ENCODE peak calls at places on chromosome 12, in eight cellular contexts. G is glutamatergic neuron, V is hepatocyte, K is Calu3, F is nephron progenitor cell, I is cardiac muscle cell, Z is NCI-H2107, M is T-helper 17 cell. C is an unnamed sample.

GRCh38 chr12:22880331-22880730 is 255.4 kb downstream of the ETNK1 start:
- DNase-seq in K (no peak), V (no peak), I (no peak), Z (no peak), M (no peak), G (no peak), F (no peak), C (no peak)

GRCh38 chr12:56387152-56387551 is 24.5 kb upstream of the APOF start:
- DNase-seq in V (no peak), I (no peak), F (peak), K (no peak), G (no peak), M (no peak), Z (no peak), C (no peak)

GRCh38 chr12:2395352-2395977 is 342.7 kb downstream of the CACNA1C start:
- DNase-seq in M (no peak), F (peak), G (peak), I (peak), V (peak), Z (no peak), K (peak), C (peak)

GRCh38 chr12:37672655-37673260 is 643.8 kb upstream of the ALG10B start:
- DNase-seq in K (no peak), V (no peak), M (no peak), Z (no peak), G (no peak), I (no peak), F (no peak), C (no peak)

GRCh38 chr12:93571360-93571853 is 1.1 kb upstream of the SOCS2 start:
- DNase-seq in Z (no peak), F (peak), G (peak), I (peak), V (peak), M (peak), K (peak), C (peak)

GRCh38 chr12:29725587-29726320 is 58.0 kb downstream of the TMTC1 start:
- DNase-seq in G (peak), M (no peak), I (no peak), F (peak), Z (peak), V (peak), K (no peak), C (no peak)

GRCh38 chr12:68119724-68120211 is 39.8 kb downstream of the IFNG start:
- DNase-seq in M (no peak), F (no peak), G (no peak), V (no peak), K (no peak), Z (no peak), I (no peak), C (peak)

GRCh38 chr12:24780969-24781368 is 167.9 kb downstream of the BCAT1 start:
- DNase-seq in G (no peak), M (no peak), F (no peak), Z (no peak), V (no peak), K (no peak), I (no peak), C (no peak)

GRCh38 chr12:129821964-129822363 is 81.9 kb downstream of the TMEM132D start:
- DNase-seq in K (no peak), M (no peak), F (no peak), V (no peak), Z (no peak), G (no peak), I (no peak), C (no peak)

GRCh38 chr12:2163172-2163927 is 110.6 kb downstream of the CACNA1C start:
- DNase-seq in I (peak), Z (no peak), V (peak), M (no peak), K (peak), G (no peak), F (no peak), C (no peak)

GRCh38 chr12:131493068-131493826 is 217.6 kb upstream of the SFSWAP start:
- DNase-seq in K (no peak), I (no peak), V (no peak), Z (no peak), M (no peak), G (no peak), F (no peak), C (peak)

GRCh38 chr12:95204141-95204866 is 13.0 kb downstream of the FGD6 start:
- DNase-seq in M (no peak), I (peak), V (peak), G (no peak), Z (no peak), F (no peak), K (peak), C (no peak)

GRCh38 chr12:6915023-6915788 is 826 bp downstream of the ENO2 start:
- DNase-seq in G (peak), F (peak), I (peak), K (no peak), Z (no peak), V (no peak), M (no peak), C (no peak)

GRCh38 chr12:104890463-104891096 is 67.5 kb downstream of the SLC41A2 start:
- DNase-seq in F (no peak), Z (no peak), M (no peak), V (no peak), K (no peak), G (no peak), I (no peak), C (no peak)

GRCh38 chr12:93571854-93572711 is at the start of gene SOCS2:
- DNase-seq in G (peak), M (peak), K (peak), V (peak), Z (no peak), F (peak), I (peak), C (peak)

GRCh38 chr12:109844983-109845841 is 12.0 kb upstream of the TRPV4 start:
- DNase-seq in M (peak), F (peak), K (peak), Z (peak), G (peak), V (peak), I (peak), C (peak)

GRCh38 chr12:40253936-40254335 is 29.1 kb downstream of the LRRK2 start:
- DNase-seq in I (no peak), M (no peak), K (no peak), G (no peak), V (no peak), F (no peak), Z (no peak), C (no peak)

GRCh38 chr12:49535921-49536525 is 2.8 kb upstream of the KCNH3 start:
- DNase-seq in V (no peak), Z (no peak), G (no peak), M (no peak), F (no peak), K (no peak), I (no peak), C (peak)

GRCh38 chr12:108804361-108804949 is 52.9 kb downstream of the SSH1 start:
- DNase-seq in K (no peak), M (no peak), G (no peak), V (peak), I (peak), F (no peak), Z (no peak), C (no peak)

GRCh38 chr12:6632026-6632978 is 3.5 kb downstream of the LPAR5 start:
- DNase-seq in M (no peak), G (no peak), V (peak), I (no peak), F (no peak), K (no peak), Z (no peak), C (peak)

GRCh38 chr12:647713-648085 is 15.5 kb downstream of the NINJ2 start:
- DNase-seq in I (no peak), Z (no peak), K (no peak), M (no peak), V (no peak), G (no peak), F (no peak), C (no peak)

GRCh38 chr12:68319988-68320623 is 12.1 kb downstream of the MDM1 start:
- DNase-seq in V (peak), G (no peak), K (no peak), M (no peak), Z (no peak), F (no peak), I (no peak), C (no peak)

GRCh38 chr12:58503731-58504520 is 416.4 kb downstream of the LRIG3 start:
- DNase-seq in F (no peak), K (no peak), I (no peak), V (no peak), G (no peak), Z (no peak), M (no peak), C (no peak)

GRCh38 chr12:93223440-93224426 is 154.0 kb upstream of the NUDT4 start:
- DNase-seq in K (peak), V (peak), M (no peak), Z (no peak), I (no peak), F (no peak), G (no peak), C (no peak)

GRCh38 chr12:123958462-123958861 is 14.2 kb downstream of the CCDC92 start:
- DNase-seq in F (no peak), M (no peak), I (peak), K (no peak), V (no peak), G (no peak), Z (no peak), C (no peak)

GRCh38 chr12:122067966-122068365 is 10.6 kb upstream of the MLXIP start:
- DNase-seq in I (no peak), G (no peak), M (no peak), V (no peak), K (no peak), F (no peak), Z (no peak), C (peak)

GRCh38 chr12:33044447-33044846 is 147.9 kb upstream of the PKP2 start:
- DNase-seq in M (no peak), I (no peak), Z (no peak), F (no peak), K (no peak), G (no peak), V (no peak), C (no peak)

GRCh38 chr12:45648070-45648469 is 81.4 kb upstream of the ARID2 start:
- DNase-seq in Z (no peak), I (no peak), F (no peak), M (no peak), K (no peak), G (no peak), V (peak), C (no peak)

GRCh38 chr12:11713202-11713601 is 63.7 kb downstream of the ETV6 start:
- DNase-seq in I (no peak), M (no peak), G (no peak), Z (no peak), V (no peak), K (no peak), F (no peak), C (no peak)

GRCh38 chr12:92778525-92778924 is 75.7 kb downstream of the PLEKHG7 start:
- DNase-seq in G (no peak), K (no peak), M (no peak), I (no peak), F (no peak), Z (no peak), V (no peak), C (no peak)

GRCh38 chr12:67647547-67648305 is 819 bp upstream of the DYRK2 start:
- DNase-seq in M (peak), G (peak), K (peak), V (peak), I (peak), F (peak), Z (peak), C (peak)

GRCh38 chr12:88141425-88141773 is 489 bp downstream of the CEP290 start:
- DNase-seq in V (no peak), K (peak), M (no peak), G (no peak), I (no peak), Z (no peak), F (no peak), C (no peak)

GRCh38 chr12:108634225-108634795 is 616 bp upstream of the SELPLG start:
- DNase-seq in Z (peak), K (no peak), G (no peak), I (no peak), M (peak), F (no peak), V (no peak), C (peak)

GRCh38 chr12:124379938-124380754 is 85.3 kb downstream of the RFLNA start:
- DNase-seq in I (no peak), V (peak), K (no peak), M (no peak), F (no peak), G (no peak), Z (no peak), C (no peak)

GRCh38 chr12:52295663-52296062 is 4.3 kb upstream of the KRT81 start:
- DNase-seq in K (no peak), V (no peak), I (no peak), M (no peak), G (no peak), F (no peak), Z (no peak), C (no peak)

GRCh38 chr12:125549836-125550235 is 484.6 kb downstream of the AACS start:
- DNase-seq in G (peak), F (peak), I (no peak), M (no peak), Z (no peak), K (no peak), V (no peak), C (no peak)

GRCh38 chr12:100359822-100360221 is 2.9 kb downstream of the SLC17A8 start:
- DNase-seq in V (peak), Z (no peak), K (peak), G (no peak), I (no peak), F (no peak), M (no peak), C (no peak)

GRCh38 chr12:27822076-27822712 is 42.2 kb upstream of the MANSC4 start:
- DNase-seq in Z (no peak), M (peak), G (no peak), K (no peak), I (no peak), F (no peak), V (no peak), C (peak)

GRCh38 chr12:42498549-42499247 is 90.8 kb downstream of the PRICKLE1 start:
- DNase-seq in I (no peak), V (no peak), Z (no peak), G (no peak), M (no peak), K (no peak), F (no peak), C (no peak)

C was measured in activated CD8-positive, alpha-beta memory T cell treated with anti-CD3 and anti-CD28 coated beads, Interleukin-2, amount 10 ng/mL, durations not matched to agents 7 days and 5 days.